ENCODE peak calls at places on chromosomes 4 and X, in five cellular contexts. W is mucosa of gallbladder, C is GM10248, H is bronchial epithelial cell, Z is H9. J is an unnamed sample.
A peak's percentile ranks its signal among the peaks of the same experiment; 100 is the strongest.

GRCh38 chr4:73520821-73521220 is 39.3 kb downstream of the AFM start:
- DNase-seq in W (no peak), C (no peak), H (no peak), Z (peak; percentile 52), J (no peak)

GRCh38 chr4:676871-677235 is 2.5 kb downstream of the MYL5 start:
- DNase-seq in H (no peak), W (no peak), Z (no peak), C (no peak), J (no peak)

GRCh38 chr4:69601065-69601464 is 38.4 kb downstream of the UGT2A2 start:
- DNase-seq in H (no peak), Z (peak; percentile 38), C (no peak), W (no peak), J (no peak)

GRCh38 chrX:149487292-149487691 is 17.8 kb downstream of the IDS start:
- DNase-seq in Z (no peak), H (peak; percentile 76), W (no peak), C (no peak), J (peak; percentile 28)

GRCh38 chr4:8224596-8225289 is 25.7 kb downstream of the SH3TC1 start:
- DNase-seq in C (no peak), Z (no peak), H (no peak), W (no peak), J (no peak)

GRCh38 chr4:1603413-1604135 is 80.5 kb downstream of the FAM53A start:
- DNase-seq in Z (no peak), W (no peak), C (no peak), H (no peak), J (no peak)

GRCh38 chr4:3184725-3185124 is 64.2 kb upstream of the MSANTD1 start:
- DNase-seq in H (no peak), C (no peak), Z (no peak), W (no peak), J (no peak)

GRCh38 chrX:44400588-44400987 is 57.1 kb upstream of the EFHC2 start:
- DNase-seq in C (no peak), W (no peak), Z (no peak), H (peak; percentile 95), J (peak; percentile 58)

GRCh38 chrX:79415056-79415455 is 47.9 kb upstream of the ITM2A start:
- DNase-seq in Z (no peak), W (no peak), H (no peak), C (no peak), J (no peak)

GRCh38 chrX:65697915-65698796 is 30.7 kb downstream of the MSN start:
- DNase-seq in C (peak; percentile 34), W (peak; percentile 41), Z (peak; percentile 32), H (no peak), J (no peak)

GRCh38 chrX:151543706-151544105 is 19.8 kb upstream of the PASD1 start:
- DNase-seq in H (peak; percentile 64), C (no peak), W (no peak), Z (peak; percentile 38), J (peak; percentile 2)

GRCh38 chr4:122456228-122457106 is at the start of gene IL2:
- DNase-seq in C (no peak), W (no peak), Z (no peak), H (no peak), J (no peak)

GRCh38 chr4:13656569-13656988 is 29.1 kb upstream of the BOD1L1 start:
- DNase-seq in W (peak; percentile 54), C (peak; percentile 53), H (peak; percentile 54), Z (peak; percentile 34), J (peak; percentile 38)

GRCh38 chr4:86011117-86011516 is 348.7 kb downstream of the MAPK10 start:
- DNase-seq in H (peak; percentile 63), Z (no peak), W (no peak), C (no peak), J (peak; percentile 16)

GRCh38 chrX:153312041-153312440 is 9.5 kb downstream of the PNMA6F start:
- DNase-seq in H (no peak), Z (no peak), C (no peak), W (no peak), J (no peak)

GRCh38 chrX:40570346-40571093 is 10.2 kb upstream of the ATP6AP2 start:
- DNase-seq in H (no peak), C (peak; percentile 35), Z (no peak), W (no peak), J (no peak)

GRCh38 chr4:121873604-121874003 is 3.3 kb upstream of the BBS7 start:
- DNase-seq in C (no peak), H (no peak), Z (no peak), W (no peak), J (no peak)

GRCh38 chrX:129980043-129980442 is 2.4 kb upstream of the BCORL1 start:
- DNase-seq in Z (no peak), C (peak; percentile 53), H (no peak), W (no peak), J (no peak)

GRCh38 chrX:102154900-102155805 is 624 bp downstream of the BEX5 start:
- DNase-seq in Z (peak; percentile 26), H (peak; percentile 10), C (no peak), W (no peak), J (no peak)

GRCh38 chr4:108950158-108950915 is 187.5 kb upstream of the ETNPPL start:
- DNase-seq in Z (no peak), H (no peak), C (no peak), W (no peak), J (no peak)

GRCh38 chr4:20260821-20261220 is 9.1 kb downstream of the SLIT2 start:
- DNase-seq in W (no peak), C (no peak), H (no peak), Z (no peak), J (no peak)